ENCODE peak calls at places on chromosomes 6 and 20, in four cellular contexts. I is Calu3, P is anterior cingulate cortex, N is HT-29. C is an unnamed sample.

GRCh38 chr20:24289737-24290481 is 179.5 kb upstream of the SYNDIG1 start:
- DNase-seq in I (no peak), N (no peak), P (no peak), C (no peak)

GRCh38 chr20:38050691-38051090 is 17.1 kb downstream of the RPRD1B start:
- DNase-seq in P (no peak), N (no peak), I (no peak), C (no peak)

GRCh38 chr6:24283043-24283985 is 74.5 kb downstream of the DCDC2 start:
- DNase-seq in P (peak; percentile 67), I (peak; percentile 89), N (peak; percentile 84), C (peak; percentile 91)

GRCh38 chr20:50313827-50314226 is 123.2 kb downstream of the CEBPB start:
- DNase-seq in N (no peak), P (no peak), I (no peak), C (no peak)

GRCh38 chr20:37922016-37922415 is 19.1 kb downstream of the VSTM2L start:
- DNase-seq in I (no peak), P (no peak), N (no peak), C (no peak)

GRCh38 chr6:78910611-78911134 is 43.3 kb downstream of the IRAK1BP1 start:
- DNase-seq in N (no peak), I (peak; percentile 42), P (peak; percentile 5), C (no peak)

GRCh38 chr20:53875452-53875851 is 194.9 kb downstream of the BCAS1 start:
- DNase-seq in P (no peak), N (no peak), I (no peak), C (no peak)

GRCh38 chr20:47727170-47727880 is 58.0 kb downstream of the SULF2 start:
- DNase-seq in N (peak; percentile 41), I (no peak), P (no peak), C (peak; percentile 49)

GRCh38 chr20:53915459-53916172 is 154.8 kb downstream of the BCAS1 start:
- DNase-seq in N (peak; percentile 100), P (peak; percentile 89), I (peak; percentile 99), C (peak; percentile 97)

GRCh38 chr20:431012-431904 is 23.2 kb downstream of the RBCK1 start:
- DNase-seq in N (peak; percentile 88), I (peak; percentile 66), P (peak; percentile 68), C (peak; percentile 62)

GRCh38 chr20:56244259-56244658 is 4.3 kb upstream of the MC3R start:
- DNase-seq in I (no peak), P (no peak), N (no peak), C (no peak)

GRCh38 chr6:163950159-163950558 is 535.6 kb downstream of the QKI start:
- DNase-seq in I (no peak), P (no peak), N (no peak), C (no peak)

GRCh38 chr6:40485795-40486194 is 101.4 kb downstream of the LRFN2 start:
- DNase-seq in I (no peak), P (no peak), N (no peak), C (no peak)

GRCh38 chr6:106275692-106276091 is 49.9 kb downstream of the ATG5 start:
- DNase-seq in N (no peak), I (no peak), P (no peak), C (no peak)

GRCh38 chr6:69887026-69887425 is 20.7 kb downstream of the COL19A1 start:
- DNase-seq in N (no peak), I (no peak), P (no peak), C (no peak)

GRCh38 chr20:51860015-51860882 is 57.9 kb upstream of the SALL4 start:
- DNase-seq in P (no peak), I (no peak), N (peak; percentile 87), C (no peak)

GRCh38 chr6:16885411-16886160 is 124.3 kb upstream of the ATXN1 start:
- DNase-seq in I (no peak), P (no peak), N (no peak), C (no peak)

GRCh38 chr6:107730683-107731314 is 93.3 kb downstream of the SCML4 start:
- DNase-seq in P (no peak), N (no peak), I (no peak), C (no peak)

GRCh38 chr20:63404129-63405085 is 43.3 kb upstream of the CHRNA4 start:
- DNase-seq in N (no peak), P (no peak), I (no peak), C (no peak)

GRCh38 chr6:168524644-168525043 is 83.7 kb downstream of the SMOC2 start:
- DNase-seq in I (no peak), P (no peak), N (no peak), C (no peak)

GRCh38 chr20:37007898-37008649 is 56.6 kb upstream of the SAMHD1 start:
- DNase-seq in N (peak; percentile 30), I (no peak), P (no peak), C (no peak)

GRCh38 chr6:30171677-30172471 is 8.5 kb downstream of the TRIM15 start:
- DNase-seq in N (no peak), I (no peak), P (no peak), C (no peak)

GRCh38 chr6:7974932-7975763 is 64.6 kb upstream of the TXNDC5 start:
- DNase-seq in I (peak; percentile 67), N (peak; percentile 93), P (peak; percentile 93), C (peak; percentile 94)

GRCh38 chr20:2140561-2140960 is 38.9 kb downstream of the STK35 start:
- DNase-seq in P (no peak), I (no peak), N (no peak), C (no peak)

C was measured in mucosa of gallbladder.